ENCODE peak calls at places on chromosomes 5 and 9, in nine cellular contexts. G is lower leg skin, S is body of pancreas, Y is GM12892, L is H1, K is endothelial cell of umbilical vein, N is right lobe of liver, I is Peyer's patch, B is sigmoid colon. Q is an unnamed sample.
A peak's percentile ranks its signal among the peaks of the same experiment; 100 is the strongest.

GRCh38 chr5:64074533-64074932 is 91.1 kb upstream of the RNF180 start:
- DNase-seq in N (no peak), K (peak; percentile 46), Y (no peak), G (no peak), B (no peak), I (no peak), L (peak; percentile 49), S (no peak), Q (peak; percentile 19)

GRCh38 chr5:157994906-157995519 is 136.1 kb upstream of the CLINT1 start:
- DNase-seq in I (peak; percentile 73), N (peak; percentile 68), K (peak; percentile 63), L (peak; percentile 85), B (peak; percentile 88), Y (peak; percentile 31), G (peak; percentile 59), S (peak; percentile 76), Q (peak; percentile 36)

GRCh38 chr5:179841621-179842020 is 17.0 kb downstream of the MRNIP start:
- DNase-seq in S (peak; percentile 74), N (peak; percentile 44), Y (no peak), L (no peak), I (peak; percentile 46), G (no peak), K (no peak), B (peak; percentile 56), Q (no peak)

GRCh38 chr5:10856646-10857332 is 95.8 kb upstream of the DAP start:
- DNase-seq in S (peak; percentile 65), I (peak; percentile 57), G (no peak), B (no peak), L (peak; percentile 92), Y (peak; percentile 16), K (peak; percentile 30), N (no peak), Q (peak; percentile 7)

GRCh38 chr5:65818592-65818991 is 96.6 kb downstream of the NLN start:
- DNase-seq in Y (no peak), I (peak; percentile 85), N (no peak), S (no peak), B (no peak), K (no peak), G (no peak), L (no peak), Q (no peak)

GRCh38 chr5:179765400-179765799 is 28.4 kb upstream of the LTC4S start:
- DNase-seq in K (peak; percentile 89), L (no peak), S (no peak), Y (no peak), B (no peak), N (no peak), G (no peak), I (no peak), Q (no peak)

GRCh38 chr9:121268598-121269029 is 652 bp downstream of the GSN start:
- DNase-seq in K (no peak), N (no peak), G (no peak), B (peak; percentile 78), L (no peak), Y (no peak), S (no peak), I (peak; percentile 65), Q (no peak)

GRCh38 chr5:80153586-80154126 is 102.2 kb downstream of the SERINC5 start:
- DNase-seq in I (no peak), Y (no peak), N (no peak), L (no peak), K (no peak), G (no peak), S (no peak), B (no peak), Q (no peak)

GRCh38 chr9:83081846-83082245 is 18.9 kb upstream of the RASEF start:
- DNase-seq in S (no peak), B (no peak), L (no peak), G (no peak), N (no peak), I (no peak), Y (no peak), K (no peak), Q (no peak)

GRCh38 chr9:99411479-99412100 is 189.5 kb downstream of the SEC61B start:
- DNase-seq in G (no peak), L (no peak), K (no peak), B (no peak), Y (no peak), I (no peak), N (no peak), S (no peak), Q (no peak)

GRCh38 chr5:90342576-90342975 is 67.0 kb downstream of the CETN3 start:
- DNase-seq in L (no peak), S (no peak), I (no peak), Y (no peak), G (no peak), N (no peak), B (no peak), K (no peak), Q (no peak)

GRCh38 chr9:129078691-129079503 is 2.0 kb upstream of the DOLPP1 start:
- DNase-seq in B (no peak), K (no peak), S (no peak), Y (no peak), N (no peak), G (no peak), L (no peak), I (peak; percentile 75), Q (no peak)

GRCh38 chr9:16213781-16214515 is 656.5 kb downstream of the BNC2 start:
- DNase-seq in S (peak; percentile 15), I (no peak), B (peak; percentile 89), L (no peak), N (peak; percentile 72), K (peak; percentile 91), Y (no peak), G (peak; percentile 52), Q (no peak)

GRCh38 chr9:137339606-137340462 is 37.8 kb upstream of the NRARP start:
- DNase-seq in B (no peak), I (no peak), N (no peak), G (no peak), K (peak; percentile 39), S (no peak), L (no peak), Y (no peak), Q (no peak)

GRCh38 chr5:134539732-134540131 is 14.3 kb downstream of the JADE2 start:
- DNase-seq in L (peak; percentile 88), S (no peak), B (no peak), G (no peak), K (no peak), I (no peak), N (peak; percentile 20), Y (no peak), Q (no peak)

GRCh38 chr5:134541736-134542376 is 16.4 kb downstream of the JADE2 start:
- DNase-seq in G (no peak), N (peak; percentile 64), B (no peak), K (peak; percentile 42), S (peak; percentile 71), I (no peak), Y (no peak), L (peak; percentile 85), Q (peak; percentile 44)

GRCh38 chr5:134543820-134544692 is 18.6 kb downstream of the JADE2 start:
- DNase-seq in I (no peak), S (no peak), B (no peak), Y (peak; percentile 61), K (no peak), G (no peak), L (no peak), N (peak; percentile 55), Q (no peak)

GRCh38 chr5:134538296-134538695 is 12.8 kb downstream of the JADE2 start:
- DNase-seq in B (no peak), I (no peak), L (no peak), G (no peak), Y (no peak), N (no peak), S (no peak), K (no peak), Q (peak; percentile 39)

DNA sequence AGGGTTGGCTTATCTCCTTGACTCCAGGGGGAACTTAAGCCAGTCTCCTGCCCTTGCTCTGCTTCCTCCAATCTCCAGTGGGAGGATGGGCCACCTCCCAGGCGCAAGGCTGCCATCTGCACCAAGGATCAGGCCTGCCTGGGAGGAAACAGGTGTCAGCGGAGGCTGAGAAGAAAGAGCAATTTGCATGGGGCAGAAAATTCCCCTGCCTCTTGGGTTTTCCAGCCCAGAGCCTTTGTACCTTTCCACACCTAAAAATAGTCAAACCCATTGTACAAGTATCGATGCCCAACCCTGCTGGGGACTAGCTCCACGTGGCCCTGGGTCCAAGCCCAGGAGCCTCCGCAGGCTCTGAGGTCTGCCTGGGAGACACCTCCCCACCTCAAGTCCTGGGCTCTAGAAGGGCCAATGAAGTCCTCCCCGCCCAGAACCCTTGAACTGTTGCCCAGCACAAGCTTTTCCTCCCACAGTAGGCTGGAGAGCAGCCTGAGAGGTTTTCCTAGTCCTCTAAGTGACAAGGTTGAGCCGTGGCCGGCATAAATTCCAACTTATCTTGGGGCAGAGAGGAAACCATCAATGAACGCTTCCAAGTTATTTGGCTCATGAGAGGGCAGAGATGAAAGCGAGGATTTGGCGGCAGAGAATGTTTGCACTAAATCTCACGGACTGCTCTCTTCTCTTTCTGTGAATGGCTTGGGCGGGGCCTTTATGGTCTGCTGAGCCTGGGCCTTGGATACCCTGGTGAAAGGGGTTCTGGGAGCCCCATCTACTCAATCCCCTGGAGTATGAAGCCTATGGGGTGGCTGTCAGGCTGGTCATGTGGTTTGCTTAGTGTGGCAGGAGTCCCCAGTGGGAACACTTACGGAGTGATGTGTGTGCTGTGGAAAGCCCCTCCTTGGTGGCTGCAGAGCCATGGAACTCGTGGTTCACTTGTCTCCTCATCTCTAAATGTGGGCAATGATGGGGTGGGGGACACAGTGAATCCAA is 15.6 kb downstream of the JADE2 start:
- DNase-seq in I (no peak), Y (peak; percentile 55), K (no peak), G (no peak), B (no peak), L (no peak), S (no peak), N (peak; percentile 39), Q (no peak)
- TF ChIP-seq POLR2A in I (no peak), Y (no peak), K (no peak), G (no peak), B (no peak), L (no peak), S (no peak), N (no peak), Q (no peak)

GRCh38 chr5:110894805-110895204 is 156.0 kb downstream of the SLC25A46 start:
- DNase-seq in B (no peak), Y (no peak), I (no peak), S (no peak), G (no peak), L (no peak), N (no peak), K (no peak), Q (no peak)
- TF ChIP-seq POLR2A in B (no peak), Y (no peak), I (no peak), S (no peak), G (no peak), L (no peak), N (no peak), K (no peak), Q (no peak)

DNA sequence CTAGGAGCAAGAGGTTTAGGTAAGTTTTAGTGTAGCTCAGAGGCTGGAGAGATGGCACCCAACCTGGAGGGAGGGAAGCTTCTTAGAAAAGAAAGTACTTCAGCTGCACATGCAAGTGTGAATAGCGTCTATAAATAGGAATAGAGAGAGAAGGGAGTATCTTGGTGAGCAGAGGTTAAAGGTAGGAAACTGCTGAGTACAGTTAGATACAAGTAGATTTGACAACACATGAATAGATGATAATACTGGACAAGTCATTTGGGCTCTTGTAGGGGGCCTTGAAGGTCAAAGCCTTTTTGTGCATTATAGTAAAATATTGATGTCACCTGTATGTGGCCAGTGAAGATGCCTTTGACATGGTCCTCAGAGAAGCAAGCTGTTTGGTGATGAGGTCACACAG is 34.2 kb downstream of the ANP32B start:
- DNase-seq in K (no peak), I (no peak), S (no peak), G (no peak), B (no peak), Y (no peak), L (no peak), N (no peak), Q (no peak)
- TF ChIP-seq POLR2A in K (no peak), I (no peak), S (no peak), G (no peak), B (no peak), Y (no peak), L (no peak), N (no peak), Q (peak; percentile 14)

GRCh38 chr9:122463828-122464632 is 13.7 kb downstream of the OR1J1 start:
- DNase-seq in K (no peak), S (peak; percentile 22), N (no peak), I (no peak), Y (no peak), L (no peak), B (no peak), G (no peak), Q (peak; percentile 55)
- TF ChIP-seq POLR2A in K (no peak), S (no peak), N (no peak), I (no peak), Y (no peak), L (peak; percentile 20), B (no peak), G (no peak), Q (peak; percentile 27)